ENCODE peak calls at places on chromosome 7, in six cellular contexts. One of them, this sample, is unnamed. For H3K27me3, the result is how much of the 10 kb centered on the place peaks cover.

GRCh38 chr7:90599892-90600555 is 3.9 kb downstream of the CDK14 start:
- DNase-seq in neural progenitor cell: no peak
- DNase-seq in pancreas: no peak
- DNase-seq in tibial artery: no peak
- DNase-seq in astrocyte: no peak
- DNase-seq in PC-9: no peak
- DNase-seq in this sample: no peak

GRCh38 chr7:46776790-46777189 is 805.1 kb downstream of the TNS3 start:
- DNase-seq in neural progenitor cell: no peak
- DNase-seq in pancreas: no peak
- DNase-seq in PC-9: no peak
- DNase-seq in astrocyte: no peak
- DNase-seq in tibial artery: no peak
- DNase-seq in this sample: no peak

GRCh38 chr7:19376591-19376990 is 231.4 kb upstream of the FERD3L start:
- DNase-seq in PC-9: no peak
- DNase-seq in astrocyte: peak
- DNase-seq in neural progenitor cell: no peak
- DNase-seq in pancreas: no peak
- DNase-seq in tibial artery: no peak
- DNase-seq in this sample: no peak

GRCh38 chr7:43469051-43469450 is 113.9 kb upstream of the STK17A start:
- DNase-seq in PC-9: no peak
- DNase-seq in neural progenitor cell: no peak
- DNase-seq in astrocyte: no peak
- DNase-seq in pancreas: no peak
- DNase-seq in tibial artery: no peak
- DNase-seq in this sample: no peak

GRCh38 chr7:154888690-154889089 is 114.2 kb downstream of the PAXIP1 start:
- DNase-seq in neural progenitor cell: no peak
- DNase-seq in PC-9: no peak
- DNase-seq in astrocyte: no peak
- DNase-seq in tibial artery: no peak
- DNase-seq in pancreas: no peak
- DNase-seq in this sample: no peak

GRCh38 chr7:44460325-44460724 is 30.1 kb downstream of the NUDCD3 start:
- DNase-seq in tibial artery: no peak
- DNase-seq in neural progenitor cell: no peak
- DNase-seq in pancreas: no peak
- DNase-seq in PC-9: no peak
- DNase-seq in astrocyte: no peak
- DNase-seq in this sample: no peak

GRCh38 chr7:138238734-138239133 is 162.5 kb downstream of the AKR1D1 start:
- DNase-seq in pancreas: no peak
- DNase-seq in astrocyte: no peak
- DNase-seq in PC-9: no peak
- DNase-seq in tibial artery: no peak
- DNase-seq in neural progenitor cell: no peak
- DNase-seq in this sample: no peak

GRCh38 chr7:14013880-14014279 is 24.4 kb upstream of the ETV1 start:
- DNase-seq in neural progenitor cell: no peak
- DNase-seq in PC-9: no peak
- DNase-seq in tibial artery: no peak
- DNase-seq in astrocyte: peak
- DNase-seq in pancreas: no peak
- DNase-seq in this sample: no peak

GRCh38 chr7:113026941-113027340 is 59.7 kb downstream of the GPR85 start:
- DNase-seq in tibial artery: no peak
- DNase-seq in astrocyte: peak
- DNase-seq in neural progenitor cell: peak
- DNase-seq in PC-9: no peak
- DNase-seq in pancreas: no peak
- DNase-seq in this sample: peak

GRCh38 chr7:102983602-102984001 is 70.8 kb downstream of the LRRC17 start:
- DNase-seq in PC-9: no peak
- DNase-seq in astrocyte: peak
- DNase-seq in tibial artery: no peak
- DNase-seq in neural progenitor cell: no peak
- DNase-seq in pancreas: no peak
- DNase-seq in this sample: no peak

GRCh38 chr7:1819258-1819841 is 149.3 kb downstream of the ELFN1 start:
- DNase-seq in astrocyte: no peak
- DNase-seq in pancreas: peak
- DNase-seq in tibial artery: peak
- DNase-seq in neural progenitor cell: no peak
- DNase-seq in PC-9: peak
- DNase-seq in this sample: no peak

GRCh38 chr7:120775703-120776265 is 82.2 kb downstream of the TSPAN12 start:
- DNase-seq in tibial artery: no peak
- DNase-seq in pancreas: no peak
- DNase-seq in PC-9: no peak
- DNase-seq in astrocyte: no peak
- DNase-seq in neural progenitor cell: no peak
- DNase-seq in this sample: no peak

GRCh38 chr7:68875857-68876256 is 722.4 kb upstream of the AUTS2 start:
- DNase-seq in astrocyte: no peak
- DNase-seq in tibial artery: no peak
- DNase-seq in PC-9: no peak
- DNase-seq in neural progenitor cell: peak
- DNase-seq in pancreas: no peak
- DNase-seq in this sample: no peak

GRCh38 chr7:156610601-156611000 is 30.0 kb upstream of the RNF32 start:
- DNase-seq in PC-9: no peak
- DNase-seq in tibial artery: no peak
- DNase-seq in pancreas: no peak
- DNase-seq in neural progenitor cell: no peak
- DNase-seq in astrocyte: no peak
- DNase-seq in this sample: no peak

GRCh38 chr7:149690688-149691446 is 82.5 kb downstream of the ZNF467 start:
- DNase-seq in neural progenitor cell: peak
- DNase-seq in pancreas: no peak
- DNase-seq in astrocyte: peak
- DNase-seq in PC-9: peak
- DNase-seq in tibial artery: no peak
- DNase-seq in this sample: no peak

GRCh38 chr7:157228864-157229422 is 90.2 kb downstream of the UBE3C start:
- DNase-seq in astrocyte: no peak
- DNase-seq in tibial artery: no peak
- DNase-seq in pancreas: no peak
- DNase-seq in PC-9: no peak
- DNase-seq in neural progenitor cell: peak
- DNase-seq in this sample: no peak

GRCh38 chr7:110637252-110637651 is 453.7 kb upstream of the LRRN3 start:
- DNase-seq in astrocyte: no peak
- DNase-seq in tibial artery: no peak
- DNase-seq in PC-9: no peak
- DNase-seq in pancreas: peak
- DNase-seq in neural progenitor cell: no peak
- DNase-seq in this sample: no peak

GRCh38 chr7:108515636-108516035 is 10.3 kb downstream of the PNPLA8 start:
- DNase-seq in tibial artery: no peak
- DNase-seq in astrocyte: no peak
- DNase-seq in neural progenitor cell: no peak
- DNase-seq in pancreas: no peak
- DNase-seq in PC-9: no peak
- DNase-seq in this sample: no peak

GRCh38 chr7:151696738-151697514 is 177.2 kb upstream of the RHEB start:
- DNase-seq in pancreas: no peak
- DNase-seq in neural progenitor cell: peak
- DNase-seq in astrocyte: no peak
- DNase-seq in PC-9: peak
- DNase-seq in tibial artery: no peak
- DNase-seq in this sample: no peak

GRCh38 chr7:47153571-47153970 is 428.3 kb downstream of the TNS3 start:
- DNase-seq in astrocyte: peak
- DNase-seq in pancreas: peak
- DNase-seq in tibial artery: no peak
- DNase-seq in neural progenitor cell: peak
- DNase-seq in PC-9: no peak
- DNase-seq in this sample: no peak

GRCh38 chr7:37853468-37853867 is 5.1 kb downstream of the NME8 start:
- DNase-seq in astrocyte: no peak
- DNase-seq in pancreas: no peak
- DNase-seq in tibial artery: no peak
- DNase-seq in neural progenitor cell: no peak
- DNase-seq in PC-9: peak
- DNase-seq in this sample: no peak

GRCh38 chr7:36686499-36686898 is 37.8 kb downstream of the AOAH start:
- DNase-seq in tibial artery: no peak
- DNase-seq in pancreas: no peak
- DNase-seq in PC-9: no peak
- DNase-seq in astrocyte: peak
- DNase-seq in neural progenitor cell: no peak
- DNase-seq in this sample: no peak

GRCh38 chr7:24966802-24967201 is 13.2 kb downstream of the OSBPL3 start:
- DNase-seq in pancreas: no peak
- DNase-seq in tibial artery: no peak
- DNase-seq in astrocyte: no peak
- DNase-seq in PC-9: peak
- DNase-seq in neural progenitor cell: no peak
- DNase-seq in this sample: no peak

GRCh38 chr7:33421384-33421783 is 292.0 kb downstream of the BBS9 start:
- DNase-seq in neural progenitor cell: no peak
- DNase-seq in PC-9: no peak
- DNase-seq in astrocyte: no peak
- DNase-seq in tibial artery: no peak
- DNase-seq in pancreas: no peak
- DNase-seq in this sample: no peak

DNA sequence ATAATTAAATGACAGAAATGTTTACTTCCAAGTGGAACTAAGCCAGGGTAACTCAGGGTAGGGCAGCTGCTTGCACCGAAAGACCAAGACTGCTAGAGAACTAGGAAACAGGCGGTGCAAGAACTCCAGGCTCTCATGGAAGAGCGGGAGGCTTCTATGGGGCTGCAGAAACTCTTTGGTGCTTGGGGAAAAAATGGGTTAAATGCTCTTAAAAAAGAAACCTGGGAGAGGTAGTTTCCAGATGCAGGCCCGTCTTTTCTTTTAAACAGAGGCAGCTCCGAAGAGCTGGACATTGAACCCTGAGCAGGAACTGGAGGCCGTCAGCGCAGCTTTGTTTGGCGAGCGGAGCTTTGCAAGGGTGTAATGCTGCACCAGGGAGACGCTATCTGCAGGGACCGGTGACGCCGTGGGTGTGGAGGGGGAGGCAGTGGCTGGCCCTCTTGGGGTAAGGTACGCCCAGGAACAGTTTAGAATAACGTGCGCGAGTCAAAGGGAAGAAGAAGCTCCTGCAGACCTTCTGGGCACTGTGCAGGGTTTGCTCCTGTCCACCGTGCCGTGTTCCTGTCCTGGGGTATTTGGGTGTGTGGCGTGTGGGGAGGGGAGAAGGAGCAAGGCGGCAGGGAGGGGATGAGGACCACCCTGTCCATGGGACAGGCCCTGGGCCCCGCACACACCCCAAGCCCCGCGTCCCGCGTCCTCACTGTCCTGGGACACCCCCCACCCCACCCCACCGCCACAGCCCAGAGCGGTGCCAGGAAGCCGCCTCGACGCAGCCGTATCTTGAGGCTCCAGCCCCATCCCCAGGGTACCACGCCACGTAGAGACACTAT is 59.0 kb downstream of the EGFR start:
- DNase-seq in neural progenitor cell: no peak
- DNase-seq in PC-9: no peak
- DNase-seq in astrocyte: no peak
- DNase-seq in pancreas: no peak
- DNase-seq in tibial artery: no peak
- DNase-seq in this sample: no peak
- TF ChIP-seq CTCF in neural progenitor cell: no peak
- TF ChIP-seq CTCF in PC-9: no peak
- TF ChIP-seq CTCF in astrocyte: no peak
- TF ChIP-seq CTCF in pancreas: no peak
- TF ChIP-seq CTCF in tibial artery: no peak
- TF ChIP-seq CTCF in this sample: no peak

GRCh38 chr7:64045301-64046040 is at the start of gene ZNF727:
- DNase-seq in tibial artery: peak
- DNase-seq in neural progenitor cell: no peak
- DNase-seq in PC-9: no peak
- DNase-seq in astrocyte: no peak
- DNase-seq in pancreas: peak
- DNase-seq in this sample: no peak

DNA sequence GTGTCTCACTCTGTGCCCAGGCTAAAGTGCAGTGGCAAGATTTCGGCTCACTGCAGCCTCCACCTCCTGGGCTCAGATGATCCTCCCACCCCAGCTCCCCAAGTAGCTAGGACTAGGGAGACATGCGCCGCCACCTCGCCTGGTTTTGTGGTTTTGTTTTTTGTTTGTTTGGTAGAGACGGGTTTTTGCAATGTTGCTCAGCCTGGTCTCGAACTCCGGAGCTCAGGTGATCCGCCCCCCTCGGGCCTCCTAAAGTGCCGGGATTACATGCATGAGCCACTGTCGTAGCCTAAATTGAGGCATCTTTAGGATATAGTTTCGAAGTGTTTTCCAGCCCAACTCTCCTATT is 781 bp downstream of the ZNF727 start:
- DNase-seq in astrocyte: no peak
- DNase-seq in tibial artery: no peak
- DNase-seq in PC-9: no peak
- DNase-seq in pancreas: no peak
- DNase-seq in neural progenitor cell: no peak
- DNase-seq in this sample: no peak
- H3K4me3 ChIP-seq in astrocyte: no peak
- H3K4me3 ChIP-seq in tibial artery: peak
- H3K4me3 ChIP-seq in PC-9: no peak
- H3K4me3 ChIP-seq in pancreas: peak
- H3K4me3 ChIP-seq in neural progenitor cell: no peak
- H3K4me3 ChIP-seq in this sample: no peak

GRCh38 chr7:131687296-131687695 is 130.9 kb upstream of the PODXL start:
- DNase-seq in astrocyte: no peak
- DNase-seq in PC-9: no peak
- DNase-seq in pancreas: no peak
- DNase-seq in neural progenitor cell: no peak
- DNase-seq in tibial artery: no peak
- DNase-seq in this sample: no peak

GRCh38 chr7:131689662-131690234 is 133.3 kb upstream of the PODXL start:
- DNase-seq in PC-9: no peak
- DNase-seq in neural progenitor cell: no peak
- DNase-seq in pancreas: no peak
- DNase-seq in tibial artery: no peak
- DNase-seq in astrocyte: no peak
- DNase-seq in this sample: no peak

GRCh38 chr7:131683536-131684125 is 127.2 kb upstream of the PODXL start:
- DNase-seq in tibial artery: no peak
- DNase-seq in neural progenitor cell: no peak
- DNase-seq in astrocyte: no peak
- DNase-seq in pancreas: no peak
- DNase-seq in PC-9: no peak
- DNase-seq in this sample: no peak

GRCh38 chr7:131688738-131689661 is 132.6 kb upstream of the PODXL start:
- DNase-seq in tibial artery: peak
- DNase-seq in astrocyte: peak
- DNase-seq in pancreas: peak
- DNase-seq in PC-9: peak
- DNase-seq in neural progenitor cell: peak
- DNase-seq in this sample: peak

GRCh38 chr7:131686833-131687232 is 130.4 kb upstream of the PODXL start:
- DNase-seq in pancreas: no peak
- DNase-seq in neural progenitor cell: no peak
- DNase-seq in PC-9: no peak
- DNase-seq in astrocyte: no peak
- DNase-seq in tibial artery: no peak
- DNase-seq in this sample: no peak
- H3K27me3 ChIP-seq in pancreas: under half
- H3K27me3 ChIP-seq in neural progenitor cell: under half
- H3K27me3 ChIP-seq in PC-9: half or more
- H3K27me3 ChIP-seq in astrocyte: under half
- H3K27me3 ChIP-seq in tibial artery: half or more
- H3K27me3 ChIP-seq in this sample: under half

GRCh38 chr7:95545007-95545615 is 51.2 kb downstream of the PDK4 start:
- DNase-seq in astrocyte: peak
- DNase-seq in pancreas: no peak
- DNase-seq in PC-9: peak
- DNase-seq in neural progenitor cell: peak
- DNase-seq in tibial artery: peak
- DNase-seq in this sample: peak
- TF ChIP-seq CTCF in astrocyte: peak
- TF ChIP-seq CTCF in pancreas: peak
- TF ChIP-seq CTCF in PC-9: peak
- TF ChIP-seq CTCF in neural progenitor cell: peak
- TF ChIP-seq CTCF in tibial artery: peak
- TF ChIP-seq CTCF in this sample: peak